ENCODE peak calls at places on chromosomes 12 and 14, in seven cellular contexts. One of them, this sample, is unnamed.

GRCh38 chr12:5783274-5783920 is 161.7 kb downstream of the ANO2 start:
- DNase-seq in NCI-H1694: no peak
- DNase-seq in osteocyte: peak
- DNase-seq in body of pancreas: no peak
- DNase-seq in activated CD4-positive, alpha-beta T cell treated with anti-CD3 and anti-CD28 coated beads for 4 hours: no peak
- DNase-seq in iPS-NIHi11: no peak
- DNase-seq in activated T-cell treated with anti-CD3 and anti-CD28 coated beads, Interleukin-2, amount 50 U/mL, for 72 hours: no peak
- DNase-seq in this sample: peak

GRCh38 chr12:6774557-6775062 is 2.3 kb downstream of the LAG3 start:
- DNase-seq in NCI-H1694: no peak
- DNase-seq in osteocyte: no peak
- DNase-seq in body of pancreas: no peak
- DNase-seq in activated CD4-positive, alpha-beta T cell treated with anti-CD3 and anti-CD28 coated beads for 4 hours: no peak
- DNase-seq in iPS-NIHi11: no peak
- DNase-seq in activated T-cell treated with anti-CD3 and anti-CD28 coated beads, Interleukin-2, amount 50 U/mL, for 72 hours: peak
- DNase-seq in this sample: no peak

GRCh38 chr12:97308576-97309198 is 153.9 kb upstream of the RMST start:
- DNase-seq in NCI-H1694: peak
- DNase-seq in osteocyte: no peak
- DNase-seq in body of pancreas: no peak
- DNase-seq in activated CD4-positive, alpha-beta T cell treated with anti-CD3 and anti-CD28 coated beads for 4 hours: no peak
- DNase-seq in iPS-NIHi11: no peak
- DNase-seq in activated T-cell treated with anti-CD3 and anti-CD28 coated beads, Interleukin-2, amount 50 U/mL, for 72 hours: peak
- DNase-seq in this sample: peak

GRCh38 chr12:15688838-15689237 is 100.3 kb downstream of the EPS8 start:
- DNase-seq in NCI-H1694: no peak
- DNase-seq in osteocyte: no peak
- DNase-seq in body of pancreas: no peak
- DNase-seq in activated CD4-positive, alpha-beta T cell treated with anti-CD3 and anti-CD28 coated beads for 4 hours: no peak
- DNase-seq in iPS-NIHi11: no peak
- DNase-seq in activated T-cell treated with anti-CD3 and anti-CD28 coated beads, Interleukin-2, amount 50 U/mL, for 72 hours: no peak
- DNase-seq in this sample: peak

GRCh38 chr12:6200266-6201198 is at the start of gene CD9:
- DNase-seq in NCI-H1694: no peak
- DNase-seq in osteocyte: no peak
- DNase-seq in body of pancreas: peak
- DNase-seq in activated CD4-positive, alpha-beta T cell treated with anti-CD3 and anti-CD28 coated beads for 4 hours: peak
- DNase-seq in iPS-NIHi11: peak
- DNase-seq in activated T-cell treated with anti-CD3 and anti-CD28 coated beads, Interleukin-2, amount 50 U/mL, for 72 hours: peak
- DNase-seq in this sample: peak

GRCh38 chr12:31715283-31715825 is 13.5 kb downstream of the AMN1 start:
- DNase-seq in NCI-H1694: no peak
- DNase-seq in osteocyte: no peak
- DNase-seq in body of pancreas: no peak
- DNase-seq in activated CD4-positive, alpha-beta T cell treated with anti-CD3 and anti-CD28 coated beads for 4 hours: no peak
- DNase-seq in iPS-NIHi11: no peak
- DNase-seq in activated T-cell treated with anti-CD3 and anti-CD28 coated beads, Interleukin-2, amount 50 U/mL, for 72 hours: no peak
- DNase-seq in this sample: no peak

GRCh38 chr14:85280074-85280473 is 249.9 kb upstream of the FLRT2 start:
- DNase-seq in NCI-H1694: no peak
- DNase-seq in osteocyte: no peak
- DNase-seq in body of pancreas: no peak
- DNase-seq in activated CD4-positive, alpha-beta T cell treated with anti-CD3 and anti-CD28 coated beads for 4 hours: no peak
- DNase-seq in iPS-NIHi11: no peak
- DNase-seq in activated T-cell treated with anti-CD3 and anti-CD28 coated beads, Interleukin-2, amount 50 U/mL, for 72 hours: no peak
- DNase-seq in this sample: no peak

GRCh38 chr12:98422809-98423208 is 92.6 kb upstream of the TMPO start:
- DNase-seq in NCI-H1694: no peak
- DNase-seq in osteocyte: no peak
- DNase-seq in body of pancreas: no peak
- DNase-seq in activated CD4-positive, alpha-beta T cell treated with anti-CD3 and anti-CD28 coated beads for 4 hours: no peak
- DNase-seq in iPS-NIHi11: peak
- DNase-seq in activated T-cell treated with anti-CD3 and anti-CD28 coated beads, Interleukin-2, amount 50 U/mL, for 72 hours: no peak
- DNase-seq in this sample: peak

GRCh38 chr12:88715673-88716072 is 135.4 kb upstream of the KITLG start:
- DNase-seq in NCI-H1694: no peak
- DNase-seq in osteocyte: no peak
- DNase-seq in body of pancreas: no peak
- DNase-seq in activated CD4-positive, alpha-beta T cell treated with anti-CD3 and anti-CD28 coated beads for 4 hours: no peak
- DNase-seq in iPS-NIHi11: no peak
- DNase-seq in activated T-cell treated with anti-CD3 and anti-CD28 coated beads, Interleukin-2, amount 50 U/mL, for 72 hours: no peak
- DNase-seq in this sample: no peak

GRCh38 chr14:104878582-104878981 is 13.5 kb downstream of the CEP170B start:
- DNase-seq in NCI-H1694: no peak
- DNase-seq in osteocyte: no peak
- DNase-seq in body of pancreas: no peak
- DNase-seq in activated CD4-positive, alpha-beta T cell treated with anti-CD3 and anti-CD28 coated beads for 4 hours: no peak
- DNase-seq in iPS-NIHi11: peak
- DNase-seq in activated T-cell treated with anti-CD3 and anti-CD28 coated beads, Interleukin-2, amount 50 U/mL, for 72 hours: no peak
- DNase-seq in this sample: peak

GRCh38 chr14:103067231-103067954 is 10.0 kb upstream of the CDC42BPB start:
- DNase-seq in NCI-H1694: no peak
- DNase-seq in osteocyte: no peak
- DNase-seq in body of pancreas: no peak
- DNase-seq in activated CD4-positive, alpha-beta T cell treated with anti-CD3 and anti-CD28 coated beads for 4 hours: no peak
- DNase-seq in iPS-NIHi11: no peak
- DNase-seq in activated T-cell treated with anti-CD3 and anti-CD28 coated beads, Interleukin-2, amount 50 U/mL, for 72 hours: no peak
- DNase-seq in this sample: no peak

GRCh38 chr12:82841379-82841778 is 154.7 kb downstream of the TMTC2 start:
- DNase-seq in NCI-H1694: no peak
- DNase-seq in osteocyte: no peak
- DNase-seq in body of pancreas: no peak
- DNase-seq in activated CD4-positive, alpha-beta T cell treated with anti-CD3 and anti-CD28 coated beads for 4 hours: no peak
- DNase-seq in iPS-NIHi11: no peak
- DNase-seq in activated T-cell treated with anti-CD3 and anti-CD28 coated beads, Interleukin-2, amount 50 U/mL, for 72 hours: no peak
- DNase-seq in this sample: no peak

GRCh38 chr12:77345336-77345735 is 280.0 kb upstream of the E2F7 start:
- DNase-seq in NCI-H1694: no peak
- DNase-seq in osteocyte: no peak
- DNase-seq in body of pancreas: no peak
- DNase-seq in activated CD4-positive, alpha-beta T cell treated with anti-CD3 and anti-CD28 coated beads for 4 hours: no peak
- DNase-seq in iPS-NIHi11: no peak
- DNase-seq in activated T-cell treated with anti-CD3 and anti-CD28 coated beads, Interleukin-2, amount 50 U/mL, for 72 hours: no peak
- DNase-seq in this sample: no peak

GRCh38 chr12:28937196-28937595 is 211.9 kb upstream of the FAR2 start:
- DNase-seq in NCI-H1694: no peak
- DNase-seq in osteocyte: no peak
- DNase-seq in body of pancreas: no peak
- DNase-seq in activated CD4-positive, alpha-beta T cell treated with anti-CD3 and anti-CD28 coated beads for 4 hours: no peak
- DNase-seq in iPS-NIHi11: peak
- DNase-seq in activated T-cell treated with anti-CD3 and anti-CD28 coated beads, Interleukin-2, amount 50 U/mL, for 72 hours: no peak
- DNase-seq in this sample: no peak

GRCh38 chr14:88882236-88882635 is 57.8 kb downstream of the TTC8 start:
- DNase-seq in NCI-H1694: no peak
- DNase-seq in osteocyte: no peak
- DNase-seq in body of pancreas: no peak
- DNase-seq in activated CD4-positive, alpha-beta T cell treated with anti-CD3 and anti-CD28 coated beads for 4 hours: no peak
- DNase-seq in iPS-NIHi11: no peak
- DNase-seq in activated T-cell treated with anti-CD3 and anti-CD28 coated beads, Interleukin-2, amount 50 U/mL, for 72 hours: no peak
- DNase-seq in this sample: no peak

GRCh38 chr14:65210118-65210826 is 108.0 kb upstream of the MAX start:
- DNase-seq in NCI-H1694: no peak
- DNase-seq in osteocyte: no peak
- DNase-seq in body of pancreas: no peak
- DNase-seq in activated CD4-positive, alpha-beta T cell treated with anti-CD3 and anti-CD28 coated beads for 4 hours: no peak
- DNase-seq in iPS-NIHi11: no peak
- DNase-seq in activated T-cell treated with anti-CD3 and anti-CD28 coated beads, Interleukin-2, amount 50 U/mL, for 72 hours: peak
- DNase-seq in this sample: no peak